ENCODE peak calls at places on chromosomes 5 and 9, in four cellular contexts. B, W, I and Y are unnamed samples. For H3K27me3, the result is how much of the 10 kb centered on the place peaks cover.

GRCh38 chr5:77996943-77997342 is 220.8 kb upstream of the TBCA start:
- DNase-seq in B (no peak), W (no peak), I (no peak), Y (no peak)

GRCh38 chr9:107059215-107059614 is 196.2 kb downstream of the ZNF462 start:
- DNase-seq in B (no peak), I (no peak), W (peak), Y (no peak)

GRCh38 chr9:89813482-89813881 is 208.7 kb downstream of the GADD45G start:
- DNase-seq in B (no peak), W (no peak), I (no peak), Y (no peak)

GRCh38 chr5:45454114-45454513 is 242.1 kb downstream of the HCN1 start:
- DNase-seq in I (no peak), W (peak), B (peak), Y (no peak)

GRCh38 chr9:69945671-69946141 is 97.9 kb upstream of the MAMDC2 start:
- DNase-seq in W (no peak), I (no peak), B (no peak), Y (peak)

GRCh38 chr5:172925336-172925948 is 33.8 kb upstream of the RPL26L1 start:
- DNase-seq in W (no peak), B (no peak), I (no peak), Y (no peak)

GRCh38 chr5:110909415-110909814 is 162.1 kb upstream of the TSLP start:
- DNase-seq in I (no peak), B (no peak), W (no peak), Y (no peak)

GRCh38 chr5:132008163-132008473 is 3.3 kb downstream of the ACSL6 start:
- DNase-seq in W (no peak), I (no peak), B (no peak), Y (no peak)

GRCh38 chr5:79689541-79690466 is at the start of gene CMYA5:
- DNase-seq in I (no peak), W (peak), B (no peak), Y (no peak)

GRCh38 chr5:18465833-18466681 is 831.8 kb downstream of the TAF11L14 start:
- DNase-seq in B (no peak), I (no peak), W (peak), Y (no peak)

GRCh38 chr5:111997308-111998159 is 240.5 kb upstream of the NREP start:
- DNase-seq in B (peak), W (no peak), I (no peak), Y (peak)

DNA sequence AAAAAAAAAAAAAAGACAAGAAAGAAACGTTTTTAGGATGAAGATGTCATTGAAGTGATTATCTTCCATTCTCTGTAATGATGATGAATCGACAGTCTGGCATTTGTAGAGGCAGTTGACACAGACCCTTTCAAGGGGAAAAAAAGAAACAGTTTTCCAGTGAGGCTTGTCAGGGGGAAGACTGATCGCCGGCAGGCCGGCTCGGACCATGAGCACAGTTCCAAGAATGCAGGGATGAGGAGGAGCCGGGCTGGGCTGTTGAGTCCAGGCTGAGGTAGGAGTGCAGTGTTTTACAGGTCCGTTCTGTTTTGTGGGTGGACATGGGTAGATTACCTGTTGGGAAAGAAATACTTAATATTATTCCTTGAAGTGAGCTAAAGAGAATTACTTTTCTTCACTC is 194.6 kb downstream of the AOPEP start:
- DNase-seq in I (no peak), W (no peak), B (no peak), Y (no peak)
- H3K4me3 ChIP-seq in I (no peak), W (no peak), B (no peak), Y (no peak)

GRCh38 chr5:142322747-142323479 is 1.9 kb downstream of the SPRY4 start:
- DNase-seq in I (no peak), W (peak), B (no peak), Y (no peak)
- H3K27me3 ChIP-seq in I (under half), W (half or more), B (under half), Y (under half)

GRCh38 chr9:120350596-120350995 is 229.4 kb downstream of the CDK5RAP2 start:
- DNase-seq in W (no peak), I (no peak), B (no peak), Y (no peak)

GRCh38 chr9:120351106-120351505 is 228.9 kb downstream of the CDK5RAP2 start:
- DNase-seq in W (no peak), B (no peak), I (no peak), Y (no peak)

GRCh38 chr9:120353501-120353900 is 226.5 kb downstream of the CDK5RAP2 start:
- DNase-seq in W (no peak), I (no peak), B (no peak), Y (peak)

GRCh38 chr9:120345379-120345778 is 234.6 kb downstream of the CDK5RAP2 start:
- DNase-seq in W (no peak), B (no peak), I (no peak), Y (no peak)

DNA sequence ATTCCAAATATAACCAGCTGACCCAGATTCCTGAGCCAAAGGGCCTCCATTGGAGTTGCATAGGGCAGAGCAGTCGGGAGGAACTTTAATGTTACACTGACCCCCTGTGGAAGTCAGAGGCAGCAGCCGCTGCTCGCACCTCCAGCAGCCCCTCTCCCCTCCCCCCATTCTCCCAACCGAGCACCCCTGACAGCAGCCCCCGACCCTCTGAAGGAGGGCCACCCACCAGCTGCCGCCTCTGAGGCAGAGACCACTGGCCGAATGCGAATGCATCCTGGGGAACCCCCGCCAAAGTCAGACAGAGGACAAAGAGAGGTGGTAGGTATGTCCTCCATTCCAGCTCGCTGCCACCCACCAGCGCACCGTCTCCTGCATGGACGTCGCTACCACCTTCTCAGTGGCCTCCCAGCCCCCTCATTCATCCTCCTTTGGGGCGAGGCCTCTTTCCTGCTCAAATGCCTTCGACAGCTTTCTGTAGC is 231.0 kb downstream of the CDK5RAP2 start:
- DNase-seq in W (peak), B (peak), I (no peak), Y (no peak)
- TF ChIP-seq CTCF in W (peak), B (peak), I (no peak), Y (peak)

DNA sequence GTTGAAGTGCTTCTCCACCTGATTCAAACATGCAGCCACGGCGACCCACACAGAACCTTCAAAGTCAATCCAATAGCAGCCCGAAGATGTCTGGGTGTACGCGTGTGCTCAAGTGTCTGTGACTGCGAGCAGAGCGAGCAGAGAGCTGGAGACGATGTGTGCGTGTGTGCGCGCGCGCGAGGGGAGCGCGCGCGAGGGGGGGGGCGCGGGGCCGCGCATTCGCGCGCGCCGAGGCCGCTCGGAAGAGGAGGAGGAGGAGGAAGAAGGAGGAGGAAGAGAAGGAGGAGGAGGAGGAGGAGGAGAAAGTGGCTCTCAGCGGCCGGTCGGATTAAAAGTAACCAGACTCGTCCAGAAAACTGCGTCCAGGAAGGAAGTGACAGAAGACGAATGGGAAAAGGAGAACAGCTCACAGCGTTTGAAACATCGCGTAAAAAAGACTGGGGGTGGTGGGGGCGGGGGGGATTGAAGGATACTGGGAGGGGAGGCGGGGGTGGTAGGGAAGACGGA is at the start of gene MEF2C:
- DNase-seq in W (peak), I (no peak), B (peak), Y (peak)
- H3K4me3 ChIP-seq in W (peak), I (peak), B (peak), Y (peak)

GRCh38 chr9:82254646-82255367 is 266.2 kb downstream of the SPATA31D1 start:
- DNase-seq in W (no peak), B (no peak), I (no peak), Y (no peak)
- H3K27me3 ChIP-seq in W (under half), B (under half), I (under half), Y (under half)

GRCh38 chr9:116490321-116490720 is 196.8 kb upstream of the TRIM32 start:
- DNase-seq in B (no peak), I (no peak), W (no peak), Y (no peak)

GRCh38 chr9:116491659-116492058 is 195.4 kb upstream of the TRIM32 start:
- DNase-seq in W (no peak), B (no peak), I (no peak), Y (peak)

GRCh38 chr9:116488373-116488772 is 198.7 kb upstream of the TRIM32 start:
- DNase-seq in W (no peak), B (no peak), I (no peak), Y (no peak)

GRCh38 chr9:116493183-116493582 is 193.9 kb upstream of the TRIM32 start:
- DNase-seq in B (no peak), W (no peak), I (no peak), Y (no peak)

DNA sequence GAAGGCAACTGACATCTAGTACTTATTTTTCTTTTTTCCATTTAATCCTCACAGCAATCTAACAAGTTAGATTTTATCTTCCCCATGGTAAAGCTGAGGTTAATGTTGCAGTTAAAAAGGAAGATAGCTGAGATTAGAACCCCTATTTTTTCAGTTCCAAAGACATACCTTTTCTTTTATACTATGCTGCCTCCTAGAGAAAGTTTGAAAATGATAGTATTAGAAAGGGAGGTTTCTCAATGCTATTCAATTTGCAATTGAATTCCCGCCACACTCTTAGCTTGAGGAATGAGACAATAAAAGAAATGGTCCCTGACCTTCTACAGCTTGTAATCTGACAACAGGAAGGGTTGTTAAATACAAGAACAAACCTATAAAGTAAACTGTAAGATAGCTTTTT is 195.9 kb upstream of the TRIM32 start:
- DNase-seq in I (no peak), W (no peak), B (no peak), Y (no peak)
- TF ChIP-seq CTCF in I (no peak), W (no peak), B (no peak), Y (no peak)

GRCh38 chr9:114930063-114930812 is at the start of gene TNFSF8:
- DNase-seq in W (no peak), I (peak), B (no peak), Y (no peak)
- H3K4me3 ChIP-seq in W (no peak), I (peak), B (no peak), Y (no peak)

GRCh38 chr5:87340716-87341115 is 72.0 kb downstream of the CCNH start:
- DNase-seq in W (no peak), I (no peak), B (no peak), Y (no peak)

DNA sequence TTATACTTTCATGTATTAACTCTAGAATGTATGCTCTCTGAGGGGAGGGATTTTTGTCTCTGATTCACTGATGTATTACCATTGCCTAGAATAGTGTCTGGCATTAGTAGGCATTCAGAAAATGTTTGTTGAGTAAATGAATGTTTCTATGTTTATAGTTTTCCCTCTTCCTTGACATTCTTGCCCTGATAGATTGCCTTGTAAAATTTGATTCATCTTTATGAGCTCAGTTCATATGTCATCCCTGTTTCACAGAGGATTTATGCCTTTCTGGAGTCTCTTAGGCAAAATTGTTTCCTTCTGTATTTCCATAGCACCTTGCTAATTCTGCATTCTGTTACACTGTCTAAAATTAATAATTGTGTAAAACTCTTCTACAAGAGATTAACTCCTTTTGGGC is 72.3 kb downstream of the RASA1 start:
- DNase-seq in W (no peak), I (no peak), B (no peak), Y (no peak)
- H3K27me3 ChIP-seq in W (under half), I (under half), B (under half), Y (under half)

DNA sequence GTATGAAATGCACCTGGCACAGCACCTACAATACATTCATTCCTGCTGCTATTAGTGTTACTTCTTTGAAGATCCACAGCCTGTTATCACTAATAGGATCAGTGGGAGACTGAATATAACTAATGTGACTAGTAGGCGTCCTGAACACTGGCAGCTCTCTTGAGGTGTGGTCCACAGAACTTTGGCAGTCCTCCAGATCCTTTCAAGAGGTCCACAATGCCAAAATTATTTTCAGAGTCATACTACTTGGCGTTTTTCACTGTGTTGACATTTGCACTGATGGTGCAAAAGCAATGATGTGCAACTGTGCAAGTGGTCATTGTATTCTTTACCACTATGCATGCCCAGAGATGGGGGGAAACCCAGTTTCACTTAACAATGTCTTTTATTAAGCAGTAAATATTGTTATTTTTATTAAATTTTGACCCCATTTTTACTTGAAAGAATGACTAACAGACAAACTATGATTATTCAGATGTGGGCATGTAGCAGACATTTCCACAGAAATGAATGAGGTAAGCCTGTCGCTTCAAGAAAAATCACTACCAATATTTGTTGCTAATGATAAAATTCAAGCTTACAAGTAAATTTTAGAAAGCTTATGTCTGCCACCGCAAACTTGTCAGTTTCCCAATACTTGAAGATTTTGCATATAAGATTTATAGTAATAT is 48.9 kb downstream of the ADRB2 start:
- DNase-seq in W (no peak), I (no peak), B (no peak), Y (no peak)
- TF ChIP-seq CTCF in W (no peak), I (no peak), B (no peak), Y (no peak)